ENCODE peak calls at places on chromosomes 11 and 22, in nine cellular contexts. One of them, this sample, is unnamed.
A peak's percentile ranks its signal among the peaks of the same experiment; 100 is the strongest.

GRCh38 chr11:46277623-46278386 is at the start of gene CREB3L1:
- DNase-seq in CD4-positive, alpha-beta memory T cell: no peak
- DNase-seq in tibial nerve: no peak
- DNase-seq in brain microvascular endothelial cell: no peak
- DNase-seq in breast epithelium: no peak
- DNase-seq in AG04450: no peak
- DNase-seq in MM.1S: no peak
- DNase-seq in astrocyte: no peak
- DNase-seq in aorta: peak; percentile 64
- DNase-seq in this sample: no peak

GRCh38 chr11:3122775-3123201 is 42.3 kb downstream of the OSBPL5 start:
- DNase-seq in astrocyte: no peak
- DNase-seq in tibial nerve: no peak
- DNase-seq in MM.1S: no peak
- DNase-seq in brain microvascular endothelial cell: no peak
- DNase-seq in aorta: peak; percentile 47
- DNase-seq in AG04450: no peak
- DNase-seq in CD4-positive, alpha-beta memory T cell: no peak
- DNase-seq in breast epithelium: peak; percentile 43
- DNase-seq in this sample: no peak

GRCh38 chr22:43783777-43784176 is 28.3 kb downstream of the EFCAB6 start:
- DNase-seq in astrocyte: no peak
- DNase-seq in MM.1S: no peak
- DNase-seq in brain microvascular endothelial cell: no peak
- DNase-seq in CD4-positive, alpha-beta memory T cell: no peak
- DNase-seq in AG04450: no peak
- DNase-seq in aorta: no peak
- DNase-seq in tibial nerve: no peak
- DNase-seq in breast epithelium: no peak
- DNase-seq in this sample: no peak

GRCh38 chr11:73126804-73127480 is 15.2 kb downstream of the FCHSD2 start:
- DNase-seq in CD4-positive, alpha-beta memory T cell: no peak
- DNase-seq in AG04450: no peak
- DNase-seq in MM.1S: no peak
- DNase-seq in aorta: no peak
- DNase-seq in brain microvascular endothelial cell: no peak
- DNase-seq in tibial nerve: no peak
- DNase-seq in breast epithelium: no peak
- DNase-seq in astrocyte: no peak
- DNase-seq in this sample: no peak

GRCh38 chr11:106077609-106078517 is at the start of gene AASDHPPT:
- DNase-seq in aorta: no peak
- DNase-seq in AG04450: no peak
- DNase-seq in breast epithelium: no peak
- DNase-seq in brain microvascular endothelial cell: peak; percentile 29
- DNase-seq in astrocyte: peak; percentile 36
- DNase-seq in MM.1S: no peak
- DNase-seq in CD4-positive, alpha-beta memory T cell: no peak
- DNase-seq in tibial nerve: peak; percentile 13
- DNase-seq in this sample: no peak

GRCh38 chr11:70569173-70569890 is 171.0 kb downstream of the CTTN start:
- DNase-seq in CD4-positive, alpha-beta memory T cell: no peak
- DNase-seq in brain microvascular endothelial cell: no peak
- DNase-seq in MM.1S: no peak
- DNase-seq in AG04450: no peak
- DNase-seq in breast epithelium: no peak
- DNase-seq in tibial nerve: no peak
- DNase-seq in aorta: peak; percentile 20
- DNase-seq in astrocyte: no peak
- DNase-seq in this sample: no peak

GRCh38 chr11:24575392-24575791 is 78.5 kb downstream of the LUZP2 start:
- DNase-seq in breast epithelium: no peak
- DNase-seq in MM.1S: no peak
- DNase-seq in astrocyte: peak; percentile 79
- DNase-seq in aorta: no peak
- DNase-seq in AG04450: no peak
- DNase-seq in CD4-positive, alpha-beta memory T cell: no peak
- DNase-seq in tibial nerve: no peak
- DNase-seq in brain microvascular endothelial cell: peak; percentile 36
- DNase-seq in this sample: no peak

GRCh38 chr11:15146271-15147003 is 31.7 kb downstream of the INSC start:
- DNase-seq in breast epithelium: no peak
- DNase-seq in AG04450: no peak
- DNase-seq in MM.1S: no peak
- DNase-seq in astrocyte: peak; percentile 18
- DNase-seq in tibial nerve: no peak
- DNase-seq in CD4-positive, alpha-beta memory T cell: no peak
- DNase-seq in aorta: no peak
- DNase-seq in brain microvascular endothelial cell: peak; percentile 18
- DNase-seq in this sample: no peak

GRCh38 chr11:12216542-12217422 is 106.4 kb downstream of the MICAL2 start:
- DNase-seq in tibial nerve: no peak
- DNase-seq in astrocyte: peak; percentile 73
- DNase-seq in MM.1S: no peak
- DNase-seq in aorta: no peak
- DNase-seq in CD4-positive, alpha-beta memory T cell: no peak
- DNase-seq in AG04450: no peak
- DNase-seq in breast epithelium: no peak
- DNase-seq in brain microvascular endothelial cell: peak; percentile 57
- DNase-seq in this sample: no peak

GRCh38 chr22:20601308-20601707 is 93.9 kb downstream of the MED15 start:
- DNase-seq in AG04450: no peak
- DNase-seq in MM.1S: no peak
- DNase-seq in tibial nerve: no peak
- DNase-seq in CD4-positive, alpha-beta memory T cell: no peak
- DNase-seq in breast epithelium: no peak
- DNase-seq in brain microvascular endothelial cell: no peak
- DNase-seq in astrocyte: no peak
- DNase-seq in aorta: no peak
- DNase-seq in this sample: no peak

GRCh38 chr22:43222987-43223386 is 36.1 kb upstream of the TTLL12 start:
- DNase-seq in AG04450: no peak
- DNase-seq in CD4-positive, alpha-beta memory T cell: no peak
- DNase-seq in aorta: no peak
- DNase-seq in MM.1S: no peak
- DNase-seq in astrocyte: no peak
- DNase-seq in brain microvascular endothelial cell: no peak
- DNase-seq in breast epithelium: no peak
- DNase-seq in tibial nerve: no peak
- DNase-seq in this sample: no peak

GRCh38 chr22:21909871-21910270 is 42.4 kb upstream of the MAPK1 start:
- DNase-seq in tibial nerve: no peak
- DNase-seq in MM.1S: no peak
- DNase-seq in aorta: no peak
- DNase-seq in CD4-positive, alpha-beta memory T cell: no peak
- DNase-seq in astrocyte: no peak
- DNase-seq in brain microvascular endothelial cell: no peak
- DNase-seq in breast epithelium: no peak
- DNase-seq in AG04450: no peak
- DNase-seq in this sample: no peak

GRCh38 chr22:50199251-50199721 is 1.5 kb upstream of the SELENOO start:
- DNase-seq in astrocyte: no peak
- DNase-seq in aorta: no peak
- DNase-seq in brain microvascular endothelial cell: no peak
- DNase-seq in breast epithelium: no peak
- DNase-seq in tibial nerve: no peak
- DNase-seq in AG04450: no peak
- DNase-seq in CD4-positive, alpha-beta memory T cell: no peak
- DNase-seq in MM.1S: no peak
- DNase-seq in this sample: peak; percentile 92

GRCh38 chr11:3046190-3046589 is 11.0 kb downstream of the CARS1 start:
- DNase-seq in aorta: no peak
- DNase-seq in tibial nerve: no peak
- DNase-seq in astrocyte: no peak
- DNase-seq in CD4-positive, alpha-beta memory T cell: no peak
- DNase-seq in brain microvascular endothelial cell: no peak
- DNase-seq in breast epithelium: no peak
- DNase-seq in AG04450: no peak
- DNase-seq in MM.1S: no peak
- DNase-seq in this sample: no peak

GRCh38 chr11:108927791-108928545 is 263.1 kb downstream of the DDX10 start:
- DNase-seq in AG04450: no peak
- DNase-seq in brain microvascular endothelial cell: no peak
- DNase-seq in MM.1S: peak; percentile 24
- DNase-seq in breast epithelium: no peak
- DNase-seq in astrocyte: peak; percentile 41
- DNase-seq in tibial nerve: no peak
- DNase-seq in aorta: no peak
- DNase-seq in CD4-positive, alpha-beta memory T cell: no peak
- DNase-seq in this sample: no peak

GRCh38 chr22:36323855-36324331 is 63.9 kb downstream of the MYH9 start:
- DNase-seq in astrocyte: peak; percentile 64
- DNase-seq in aorta: peak; percentile 90
- DNase-seq in CD4-positive, alpha-beta memory T cell: no peak
- DNase-seq in breast epithelium: no peak
- DNase-seq in brain microvascular endothelial cell: peak; percentile 59
- DNase-seq in AG04450: no peak
- DNase-seq in tibial nerve: no peak
- DNase-seq in MM.1S: no peak
- DNase-seq in this sample: peak; percentile 39

GRCh38 chr11:113951487-113951886 is 23.4 kb upstream of the HTR3A start:
- DNase-seq in aorta: no peak
- DNase-seq in CD4-positive, alpha-beta memory T cell: no peak
- DNase-seq in astrocyte: no peak
- DNase-seq in tibial nerve: no peak
- DNase-seq in AG04450: no peak
- DNase-seq in MM.1S: no peak
- DNase-seq in breast epithelium: no peak
- DNase-seq in brain microvascular endothelial cell: no peak
- DNase-seq in this sample: no peak

GRCh38 chr11:17734418-17734911 is at the start of gene KCNC1:
- DNase-seq in breast epithelium: peak; percentile 50
- DNase-seq in MM.1S: no peak
- DNase-seq in AG04450: no peak
- DNase-seq in CD4-positive, alpha-beta memory T cell: no peak
- DNase-seq in tibial nerve: no peak
- DNase-seq in aorta: no peak
- DNase-seq in astrocyte: peak; percentile 28
- DNase-seq in brain microvascular endothelial cell: no peak
- DNase-seq in this sample: peak; percentile 59

GRCh38 chr11:120124355-120124754 is 13.6 kb downstream of the TRIM29 start:
- DNase-seq in tibial nerve: no peak
- DNase-seq in breast epithelium: no peak
- DNase-seq in CD4-positive, alpha-beta memory T cell: no peak
- DNase-seq in AG04450: no peak
- DNase-seq in astrocyte: no peak
- DNase-seq in brain microvascular endothelial cell: no peak
- DNase-seq in MM.1S: no peak
- DNase-seq in aorta: no peak
- DNase-seq in this sample: no peak

GRCh38 chr22:39943366-39943765 is 16.8 kb upstream of the TMA7B start:
- DNase-seq in CD4-positive, alpha-beta memory T cell: no peak
- DNase-seq in brain microvascular endothelial cell: no peak
- DNase-seq in astrocyte: no peak
- DNase-seq in AG04450: no peak
- DNase-seq in breast epithelium: no peak
- DNase-seq in MM.1S: no peak
- DNase-seq in aorta: no peak
- DNase-seq in tibial nerve: no peak
- DNase-seq in this sample: no peak

DNA sequence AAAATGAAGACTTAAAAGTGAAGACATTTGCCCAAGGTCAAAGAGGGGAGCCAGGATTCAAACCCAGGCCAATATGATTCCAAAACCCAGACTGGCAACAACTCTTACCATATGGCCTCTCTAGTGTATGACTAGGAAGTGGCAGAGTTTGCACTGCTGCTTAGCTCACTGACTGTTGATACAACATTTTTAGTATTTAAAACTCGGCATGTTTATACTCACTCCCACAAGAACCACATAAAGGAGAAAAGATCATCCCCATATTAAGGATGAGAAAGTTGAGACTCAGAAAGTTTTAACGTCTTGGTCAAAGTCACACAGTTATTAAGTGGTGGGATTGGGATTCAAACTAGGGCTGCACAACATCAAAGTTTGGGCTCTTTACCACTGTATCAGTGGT is 81.7 kb downstream of the CCDC34 start:
- DNase-seq in AG04450: no peak
- DNase-seq in brain microvascular endothelial cell: no peak
- DNase-seq in aorta: no peak
- DNase-seq in CD4-positive, alpha-beta memory T cell: no peak
- DNase-seq in breast epithelium: no peak
- DNase-seq in MM.1S: no peak
- DNase-seq in astrocyte: peak; percentile 50
- DNase-seq in tibial nerve: no peak
- DNase-seq in this sample: no peak
- H3K27ac ChIP-seq in AG04450: no peak overlapping the region
- H3K27ac ChIP-seq in brain microvascular endothelial cell: peak overlapping the region; percentile 94
- H3K27ac ChIP-seq in aorta: no peak overlapping the region
- H3K27ac ChIP-seq in CD4-positive, alpha-beta memory T cell: no peak overlapping the region
- H3K27ac ChIP-seq in breast epithelium: no peak overlapping the region
- H3K27ac ChIP-seq in MM.1S: no peak overlapping the region
- H3K27ac ChIP-seq in astrocyte: peak overlapping the region; percentile 91
- H3K27ac ChIP-seq in tibial nerve: no peak overlapping the region
- H3K27ac ChIP-seq in this sample: no peak overlapping the region

DNA sequence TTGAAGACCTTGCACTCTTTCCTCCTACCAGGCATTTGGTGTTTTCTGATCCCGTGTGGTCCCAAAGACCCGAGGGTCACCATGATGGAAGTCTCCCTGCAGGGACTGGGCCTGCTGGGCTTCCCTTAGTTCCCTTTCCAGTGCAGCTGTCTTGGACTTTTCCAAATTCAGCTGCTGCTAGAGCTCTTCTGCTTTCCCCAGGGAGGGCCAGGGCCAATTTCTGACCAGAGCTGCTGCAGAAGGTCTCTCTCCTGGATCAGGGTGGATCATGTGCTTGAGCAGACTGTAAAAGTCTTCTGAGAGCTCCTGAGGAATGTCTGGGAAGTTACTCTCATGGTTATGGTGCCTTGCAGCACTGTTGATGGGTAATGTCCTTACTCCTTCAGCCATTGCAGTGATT is 23.2 kb downstream of the LDLRAD3 start:
- DNase-seq in astrocyte: no peak
- DNase-seq in CD4-positive, alpha-beta memory T cell: no peak
- DNase-seq in aorta: no peak
- DNase-seq in MM.1S: no peak
- DNase-seq in tibial nerve: no peak
- DNase-seq in brain microvascular endothelial cell: no peak
- DNase-seq in AG04450: no peak
- DNase-seq in breast epithelium: no peak
- DNase-seq in this sample: no peak
- H3K4me3 ChIP-seq in astrocyte: no peak overlapping the region
- H3K4me3 ChIP-seq in CD4-positive, alpha-beta memory T cell: no peak overlapping the region
- H3K4me3 ChIP-seq in aorta: no peak overlapping the region
- H3K4me3 ChIP-seq in MM.1S: no peak overlapping the region
- H3K4me3 ChIP-seq in tibial nerve: no peak overlapping the region
- H3K4me3 ChIP-seq in brain microvascular endothelial cell: no peak overlapping the region
- H3K4me3 ChIP-seq in AG04450: no peak overlapping the region
- H3K4me3 ChIP-seq in breast epithelium: no peak overlapping the region
- H3K4me3 ChIP-seq in this sample: no peak overlapping the region

GRCh38 chr11:22807391-22807790 is 22.2 kb downstream of the SVIP start:
- DNase-seq in brain microvascular endothelial cell: no peak
- DNase-seq in astrocyte: no peak
- DNase-seq in AG04450: no peak
- DNase-seq in MM.1S: no peak
- DNase-seq in CD4-positive, alpha-beta memory T cell: no peak
- DNase-seq in breast epithelium: no peak
- DNase-seq in aorta: no peak
- DNase-seq in tibial nerve: no peak
- DNase-seq in this sample: no peak
- H3K27ac ChIP-seq in brain microvascular endothelial cell: no peak overlapping the region
- H3K27ac ChIP-seq in astrocyte: no peak overlapping the region
- H3K27ac ChIP-seq in AG04450: no peak overlapping the region
- H3K27ac ChIP-seq in MM.1S: peak overlapping the region; percentile 62
- H3K27ac ChIP-seq in CD4-positive, alpha-beta memory T cell: no peak overlapping the region
- H3K27ac ChIP-seq in breast epithelium: no peak overlapping the region
- H3K27ac ChIP-seq in aorta: no peak overlapping the region
- H3K27ac ChIP-seq in tibial nerve: no peak overlapping the region
- H3K27ac ChIP-seq in this sample: no peak overlapping the region

GRCh38 chr11:9747816-9748215 is 83.9 kb downstream of the SWAP70 start:
- DNase-seq in tibial nerve: no peak
- DNase-seq in astrocyte: no peak
- DNase-seq in CD4-positive, alpha-beta memory T cell: no peak
- DNase-seq in MM.1S: no peak
- DNase-seq in brain microvascular endothelial cell: no peak
- DNase-seq in breast epithelium: no peak
- DNase-seq in aorta: no peak
- DNase-seq in AG04450: no peak
- DNase-seq in this sample: no peak
- H3K4me3 ChIP-seq in tibial nerve: no peak overlapping the region
- H3K4me3 ChIP-seq in astrocyte: no peak overlapping the region
- H3K4me3 ChIP-seq in CD4-positive, alpha-beta memory T cell: no peak overlapping the region
- H3K4me3 ChIP-seq in MM.1S: no peak overlapping the region
- H3K4me3 ChIP-seq in brain microvascular endothelial cell: no peak overlapping the region
- H3K4me3 ChIP-seq in breast epithelium: no peak overlapping the region
- H3K4me3 ChIP-seq in aorta: no peak overlapping the region
- H3K4me3 ChIP-seq in AG04450: no peak overlapping the region
- H3K4me3 ChIP-seq in this sample: no peak overlapping the region